ENCODE peak calls at places on chromosomes 5 and 9, in seven cellular contexts. Q, L, T, F, Z, J and B are unnamed samples.

GRCh38 chr9:129154866-129155477 is 23.1 kb downstream of the IER5L start:
- DNase-seq in Q (no peak), L (no peak), T (no peak), F (no peak), Z (no peak), J (no peak), B (no peak)

GRCh38 chr9:81411961-81412360 is 277.4 kb downstream of the TLE1 start:
- DNase-seq in Q (no peak), L (no peak), T (no peak), F (no peak), Z (no peak), J (no peak), B (no peak)

GRCh38 chr9:90005388-90005787 is 400.6 kb downstream of the GADD45G start:
- DNase-seq in Q (no peak), L (no peak), T (no peak), F (no peak), Z (no peak), J (no peak), B (no peak)

GRCh38 chr9:23587433-23587832 is 238.6 kb downstream of the ELAVL2 start:
- DNase-seq in Q (no peak), L (no peak), T (no peak), F (no peak), Z (no peak), J (no peak), B (no peak)

GRCh38 chr5:18465833-18466681 is 831.8 kb downstream of the TAF11L14 start:
- DNase-seq in Q (peak; percentile 17), L (peak; percentile 38), T (no peak), F (no peak), Z (peak; percentile 62), J (no peak), B (no peak)

GRCh38 chr5:82387819-82388166 is 109.6 kb upstream of the RPS23 start:
- DNase-seq in Q (no peak), L (no peak), T (no peak), F (no peak), Z (no peak), J (no peak), B (no peak)

GRCh38 chr9:79924836-79925235 is 353.1 kb downstream of the TLE4 start:
- DNase-seq in Q (no peak), L (no peak), T (no peak), F (no peak), Z (no peak), J (no peak), B (no peak)

GRCh38 chr5:179387151-179388110 is 42.2 kb upstream of the ADAMTS2 start:
- DNase-seq in Q (no peak), L (no peak), T (no peak), F (peak; percentile 75), Z (no peak), J (no peak), B (peak; percentile 28)

GRCh38 chr5:96404191-96404867 is 28.7 kb downstream of the PCSK1 start:
- DNase-seq in Q (no peak), L (no peak), T (no peak), F (no peak), Z (no peak), J (no peak), B (no peak)

GRCh38 chr9:136697821-136698526 is 10.7 kb upstream of the AGPAT2 start:
- DNase-seq in Q (no peak), L (no peak), T (no peak), F (no peak), Z (no peak), J (no peak), B (peak; percentile 78)

GRCh38 chr9:127971357-127972315 is 9.2 kb downstream of the EEIG1 start:
- DNase-seq in Q (no peak), L (no peak), T (no peak), F (no peak), Z (peak; percentile 18), J (no peak), B (no peak)

GRCh38 chr5:13552361-13552760 is 392.1 kb downstream of the DNAH5 start:
- DNase-seq in Q (no peak), L (no peak), T (no peak), F (no peak), Z (no peak), J (no peak), B (no peak)

GRCh38 chr9:33751536-33752129 is 43.7 kb upstream of the PRSS3 start:
- DNase-seq in Q (no peak), L (no peak), T (no peak), F (no peak), Z (no peak), J (no peak), B (no peak)

GRCh38 chr5:165559645-165560044 is 2054.2 kb downstream of the MAT2B start:
- DNase-seq in Q (no peak), L (no peak), T (no peak), F (no peak), Z (no peak), J (no peak), B (no peak)

GRCh38 chr5:165565921-165566320 is 2060.5 kb downstream of the MAT2B start:
- DNase-seq in Q (no peak), L (no peak), T (no peak), F (no peak), Z (no peak), J (no peak), B (no peak)

GRCh38 chr5:165560641-165561040 is 2055.2 kb downstream of the MAT2B start:
- DNase-seq in Q (no peak), L (no peak), T (no peak), F (no peak), Z (no peak), J (no peak), B (no peak)
- TF ChIP-seq CTCF in Q (no peak), L (no peak), T (no peak), F (no peak), Z (no peak), J (no peak), B (no peak)

GRCh38 chr9:95574866-95575553 is 58.2 kb upstream of the PTCH1 start:
- DNase-seq in Q (no peak), L (no peak), T (no peak), F (no peak), Z (no peak), J (no peak), B (no peak)

GRCh38 chr9:95575796-95576195 is 59.0 kb upstream of the PTCH1 start:
- DNase-seq in Q (no peak), L (no peak), T (no peak), F (no peak), Z (no peak), J (no peak), B (no peak)

GRCh38 chr9:95572370-95573151 is 55.8 kb upstream of the PTCH1 start:
- DNase-seq in Q (no peak), L (peak; percentile 58), T (no peak), F (no peak), Z (no peak), J (peak; percentile 16), B (no peak)

GRCh38 chr9:95573463-95573862 is 56.7 kb upstream of the PTCH1 start:
- DNase-seq in Q (no peak), L (no peak), T (no peak), F (no peak), Z (no peak), J (no peak), B (no peak)

DNA sequence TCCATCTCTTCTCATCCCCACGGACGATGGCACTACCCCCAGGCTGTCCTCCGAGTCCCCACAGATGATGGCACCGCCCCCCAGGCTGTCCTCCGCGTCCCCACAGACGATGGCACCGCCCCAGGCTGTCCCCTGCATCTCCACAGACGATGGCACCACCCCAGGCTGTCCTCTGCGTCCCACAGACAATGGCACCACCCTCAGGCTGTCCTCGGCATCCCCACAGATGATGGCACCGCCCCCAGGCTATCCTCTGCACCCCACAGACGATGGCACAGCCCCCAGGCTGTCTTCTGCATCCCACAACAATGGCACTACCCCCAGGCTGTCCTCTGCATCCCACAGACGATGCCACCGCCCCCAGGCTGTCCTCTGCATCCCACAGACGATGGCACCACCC is 57.4 kb upstream of the PTCH1 start:
- DNase-seq in Q (no peak), L (no peak), T (no peak), F (no peak), Z (no peak), J (no peak), B (no peak)
- TF ChIP-seq CTCF in Q (peak; percentile 18), L (no peak), T (no peak), F (no peak), Z (no peak), J (no peak), B (no peak)

GRCh38 chr5:78004559-78004958 is 228.4 kb upstream of the TBCA start:
- DNase-seq in Q (no peak), L (no peak), T (no peak), F (no peak), Z (peak; percentile 19), J (no peak), B (no peak)

GRCh38 chr5:78002690-78003089 is 226.6 kb upstream of the TBCA start:
- DNase-seq in Q (no peak), L (no peak), T (no peak), F (no peak), Z (no peak), J (no peak), B (no peak)

GRCh38 chr5:78005021-78005785 is 229.1 kb upstream of the TBCA start:
- DNase-seq in Q (no peak), L (peak; percentile 54), T (no peak), F (no peak), Z (peak; percentile 65), J (peak; percentile 24), B (no peak)

GRCh38 chr5:78003442-78003841 is 227.3 kb upstream of the TBCA start:
- DNase-seq in Q (no peak), L (no peak), T (no peak), F (no peak), Z (no peak), J (no peak), B (no peak)

DNA sequence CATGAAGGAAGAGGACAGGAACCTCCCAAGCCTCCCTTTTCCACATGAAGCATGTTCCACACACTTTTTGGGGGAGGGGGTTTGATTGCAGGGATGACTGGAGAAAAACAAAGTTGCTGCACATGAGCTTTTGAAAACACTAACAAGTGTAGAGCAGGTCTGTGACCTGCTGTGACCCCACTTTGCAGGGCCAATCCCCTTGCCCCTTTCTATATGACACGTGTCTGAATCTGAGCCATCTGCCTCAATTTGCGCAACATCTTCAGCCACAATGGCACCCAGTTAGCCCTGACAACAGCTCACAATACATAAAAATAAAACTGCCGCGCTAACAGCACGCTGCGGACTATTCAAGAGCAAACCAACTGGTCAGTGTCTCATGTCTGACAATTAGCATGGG is 227.8 kb upstream of the TBCA start:
- DNase-seq in Q (no peak), L (no peak), T (no peak), F (no peak), Z (no peak), J (no peak), B (no peak)
- TF ChIP-seq CTCF in Q (no peak), L (no peak), T (no peak), F (no peak), Z (no peak), J (no peak), B (no peak)

GRCh38 chr5:89276566-89277305 is 393.8 kb upstream of the MEF2C start:
- DNase-seq in Q (no peak), L (no peak), T (no peak), F (no peak), Z (peak; percentile 56), J (no peak), B (no peak)

GRCh38 chr5:89270901-89271300 is 387.9 kb upstream of the MEF2C start:
- DNase-seq in Q (no peak), L (no peak), T (no peak), F (no peak), Z (no peak), J (no peak), B (no peak)

GRCh38 chr5:89275206-89275605 is 392.2 kb upstream of the MEF2C start:
- DNase-seq in Q (no peak), L (no peak), T (no peak), F (no peak), Z (no peak), J (no peak), B (no peak)

GRCh38 chr5:89269721-89270120 is 386.7 kb upstream of the MEF2C start:
- DNase-seq in Q (no peak), L (no peak), T (no peak), F (no peak), Z (no peak), J (no peak), B (no peak)

GRCh38 chr5:89273289-89273688 is 390.3 kb upstream of the MEF2C start:
- DNase-seq in Q (no peak), L (no peak), T (no peak), F (no peak), Z (no peak), J (no peak), B (no peak)
- TF ChIP-seq CTCF in Q (no peak), L (no peak), T (no peak), F (no peak), Z (no peak), J (no peak), B (no peak)